ENCODE peak calls at places on chromosome 16, in seven cellular contexts. M is SK-N-SH, Q is neural progenitor cell, U is GM23248, H is PC-3, V is hepatocyte, B is GM23338. T is an unnamed sample.
A peak's percentile ranks its signal among the peaks of the same experiment; 100 is the strongest.

GRCh38 chr16:15521758-15522509 is 87.5 kb downstream of the BMERB1 start:
- DNase-seq in M (peak; percentile 75), Q (no peak), U (no peak), H (no peak), V (no peak), B (no peak), T (no peak)

GRCh38 chr16:57245472-57246113 is 534 bp downstream of the ARL2BP start:
- DNase-seq in M (peak; percentile 62), Q (no peak), U (peak; percentile 55), H (peak; percentile 12), V (peak; percentile 69), B (peak; percentile 48), T (peak; percentile 39)

GRCh38 chr16:85372627-85373372 is 240.3 kb upstream of the GSE1 start:
- DNase-seq in M (no peak), Q (no peak), U (peak; percentile 95), H (peak; percentile 66), V (peak; percentile 67), B (no peak), T (no peak)

GRCh38 chr16:30893082-30893743 is 664 bp downstream of the BCL7C start:
- DNase-seq in M (peak; percentile 63), Q (peak; percentile 49), U (peak; percentile 9), H (no peak), V (peak; percentile 53), B (peak; percentile 71), T (peak; percentile 25)

GRCh38 chr16:12907670-12908233 is 6.4 kb downstream of the SHISA9 start:
- DNase-seq in M (peak; percentile 38), Q (peak; percentile 58), U (peak; percentile 23), H (peak; percentile 33), V (no peak), B (peak; percentile 79), T (no peak)

GRCh38 chr16:4377573-4378146 is 6.0 kb downstream of the VASN start:
- DNase-seq in M (no peak), Q (peak; percentile 40), U (peak; percentile 70), H (no peak), V (no peak), B (peak; percentile 74), T (no peak)

GRCh38 chr16:84683691-84684591 is 15.9 kb upstream of the USP10 start:
- DNase-seq in M (no peak), Q (peak; percentile 63), U (no peak), H (no peak), V (no peak), B (peak; percentile 74), T (no peak)

GRCh38 chr16:71479420-71479819 is 9.7 kb downstream of the ZNF19 start:
- DNase-seq in M (peak; percentile 50), Q (peak; percentile 60), U (peak; percentile 52), H (peak; percentile 30), V (peak; percentile 65), B (peak; percentile 77), T (no peak)

GRCh38 chr16:3054965-3055733 is 8.8 kb downstream of the MMP25 start:
- DNase-seq in M (no peak), Q (no peak), U (no peak), H (no peak), V (no peak), B (no peak), T (no peak)
- TF ChIP-seq EZH2phosphoT487 in M (no peak), Q (no peak), U (no peak), H (no peak), V (no peak), B (no peak), T (no peak)

DNA sequence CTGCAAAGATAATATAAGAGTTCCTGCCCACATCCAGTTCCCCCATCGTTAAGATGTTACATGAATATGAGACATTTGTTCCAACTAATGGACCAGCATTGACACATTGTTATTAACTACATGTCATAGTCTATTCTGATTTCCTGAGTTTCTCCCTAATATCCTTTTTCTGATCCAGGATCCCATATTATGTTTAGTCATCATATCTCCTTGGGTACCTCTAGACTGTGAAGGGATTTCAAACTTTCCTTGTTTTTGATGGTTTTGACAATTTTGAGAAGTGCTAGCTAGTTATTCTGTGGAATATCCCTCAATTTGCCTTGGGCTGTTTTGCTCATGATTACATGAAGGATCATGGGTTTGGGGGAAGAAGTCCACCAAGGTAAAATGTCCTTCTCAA is 42.4 kb downstream of the CACNG3 start:
- DNase-seq in M (no peak), Q (no peak), U (no peak), H (no peak), V (no peak), B (no peak), T (no peak)
- TF ChIP-seq EZH2phosphoT487 in M (no peak), Q (no peak), U (no peak), H (no peak), V (no peak), B (no peak), T (no peak)

GRCh38 chr16:11291021-11291716 is 10.0 kb upstream of the PRM1 start:
- DNase-seq in M (no peak), Q (peak; percentile 36), U (no peak), H (no peak), V (no peak), B (peak; percentile 51), T (no peak)
- TF ChIP-seq EZH2phosphoT487 in M (no peak), Q (no peak), U (no peak), H (no peak), V (no peak), B (no peak), T (no peak)

GRCh38 chr16:70345840-70346239 is 863 bp upstream of the DDX19A start:
- DNase-seq in M (no peak), Q (no peak), U (no peak), H (no peak), V (no peak), B (no peak), T (no peak)

GRCh38 chr16:70349783-70350182 is 3.1 kb downstream of the DDX19A start:
- DNase-seq in M (no peak), Q (no peak), U (no peak), H (no peak), V (no peak), B (no peak), T (no peak)

DNA sequence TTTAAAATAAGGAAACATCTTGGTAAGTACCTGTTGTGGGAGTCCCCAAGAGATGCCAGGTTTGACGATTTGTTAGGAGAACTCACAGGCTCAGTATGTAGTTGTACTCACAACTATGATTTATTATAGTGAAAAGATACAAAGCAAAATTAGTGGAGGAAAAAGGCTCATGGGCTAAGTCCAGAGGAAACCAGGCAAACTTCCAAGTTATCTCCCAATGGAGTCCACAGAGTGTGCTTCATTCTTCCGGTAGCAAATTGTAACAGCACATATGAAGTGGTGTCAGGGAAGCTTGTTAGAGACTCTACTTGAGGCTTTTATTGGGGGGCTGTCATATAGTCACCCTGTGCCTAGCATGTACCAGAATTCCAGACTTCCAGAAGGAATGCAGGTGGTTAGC is 2.3 kb downstream of the DDX19A start:
- DNase-seq in M (no peak), Q (no peak), U (peak; percentile 51), H (no peak), V (no peak), B (no peak), T (no peak)
- TF ChIP-seq EZH2phosphoT487 in M (no peak), Q (no peak), U (no peak), H (no peak), V (no peak), B (no peak), T (no peak)

GRCh38 chr16:49588729-49589384 is 215.3 kb downstream of the C16orf78 start:
- DNase-seq in M (no peak), Q (no peak), U (no peak), H (no peak), V (no peak), B (peak; percentile 50), T (no peak)
- TF ChIP-seq EZH2phosphoT487 in M (no peak), Q (no peak), U (no peak), H (no peak), V (no peak), B (no peak), T (no peak)

DNA sequence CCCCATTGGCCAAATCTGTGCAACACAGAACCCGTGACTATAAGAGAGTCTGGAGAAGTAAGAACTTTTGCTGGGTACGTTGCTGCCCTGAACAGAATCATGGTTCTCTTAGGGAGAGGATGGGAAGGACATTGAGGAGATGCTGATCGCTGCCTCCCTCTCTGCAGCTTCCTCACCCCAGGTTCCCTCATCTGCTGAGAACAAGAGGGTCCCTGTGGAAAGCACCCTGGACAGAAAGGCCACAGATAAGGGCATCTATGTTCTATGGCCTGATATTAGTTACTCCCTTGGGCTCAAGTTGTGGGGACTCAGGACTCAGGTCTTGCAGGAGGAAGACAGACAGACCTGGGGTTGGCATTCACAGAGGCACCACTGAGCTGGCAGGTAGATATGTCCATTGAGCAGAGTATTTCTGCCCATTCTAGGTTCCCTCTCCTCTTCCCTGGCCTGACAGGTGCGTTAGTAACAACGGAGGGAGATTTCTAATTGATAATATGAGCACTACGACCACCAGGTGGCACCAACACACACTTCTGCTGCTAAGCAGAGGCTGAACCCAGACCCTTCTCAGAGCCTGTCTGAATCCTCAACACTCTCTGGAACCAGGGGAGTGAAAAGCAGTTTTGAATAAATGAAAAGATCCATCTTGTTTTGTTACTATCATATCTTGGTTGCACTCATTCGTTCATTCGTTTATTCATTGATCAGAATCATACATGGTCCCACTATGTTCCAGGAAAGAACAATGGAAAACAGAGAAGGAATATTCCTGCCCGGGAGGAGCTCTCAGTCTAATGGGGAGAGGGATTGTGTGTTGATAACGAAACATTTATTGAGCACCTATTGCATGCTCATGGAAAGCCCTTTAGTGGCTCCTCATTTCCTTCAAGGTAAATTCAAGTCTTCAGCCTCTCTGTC is 56.4 kb downstream of the SLC6A2 start:
- DNase-seq in M (peak; percentile 61), Q (peak; percentile 88), U (peak; percentile 73), H (peak; percentile 64), V (peak; percentile 88), B (peak; percentile 84), T (peak; percentile 74)
- TF ChIP-seq EZH2phosphoT487 in M (no peak), Q (no peak), U (no peak), H (no peak), V (no peak), B (no peak), T (no peak)

GRCh38 chr16:79190542-79190941 is 410.0 kb downstream of the MAF start:
- DNase-seq in M (no peak), Q (no peak), U (no peak), H (no peak), V (no peak), B (no peak), T (no peak)
- TF ChIP-seq EZH2phosphoT487 in M (no peak), Q (no peak), U (no peak), H (no peak), V (no peak), B (no peak), T (no peak)

GRCh38 chr16:65244811-65245210 is 122.9 kb upstream of the CDH11 start:
- DNase-seq in M (no peak), Q (no peak), U (no peak), H (peak; percentile 13), V (no peak), B (no peak), T (no peak)

GRCh38 chr16:65254144-65254543 is 132.3 kb upstream of the CDH11 start:
- DNase-seq in M (no peak), Q (no peak), U (no peak), H (no peak), V (no peak), B (no peak), T (no peak)

GRCh38 chr16:65249768-65250167 is 127.9 kb upstream of the CDH11 start:
- DNase-seq in M (no peak), Q (no peak), U (peak; percentile 62), H (no peak), V (peak; percentile 51), B (peak; percentile 16), T (no peak)
- TF ChIP-seq EZH2phosphoT487 in M (no peak), Q (no peak), U (no peak), H (no peak), V (no peak), B (no peak), T (no peak)

T was measured in MM.1S.